ENCODE peak calls at places on chromosome 2, in four cellular contexts. One of them, this sample, is unnamed.

GRCh38 chr2:3175568-3175955 is 202.1 kb downstream of the EIPR1 start:
- DNase-seq in T-cell: no peak
- DNase-seq in HEK293T: no peak
- DNase-seq in activated CD4-positive, alpha-beta T cell treated with anti-CD3 and anti-CD28 coated beads, Interleukin-2, amount 50 U/mL, for 48 hours: no peak
- DNase-seq in this sample: no peak

GRCh38 chr2:105686588-105686987 is 58.1 kb upstream of the NCK2 start:
- DNase-seq in activated CD4-positive, alpha-beta T cell treated with anti-CD3 and anti-CD28 coated beads, Interleukin-2, amount 50 U/mL, for 48 hours: no peak
- DNase-seq in HEK293T: no peak
- DNase-seq in T-cell: no peak
- DNase-seq in this sample: no peak

GRCh38 chr2:239953418-239954061 is 71.6 kb downstream of the NDUFA10 start:
- DNase-seq in activated CD4-positive, alpha-beta T cell treated with anti-CD3 and anti-CD28 coated beads, Interleukin-2, amount 50 U/mL, for 48 hours: no peak
- DNase-seq in HEK293T: no peak
- DNase-seq in T-cell: no peak
- DNase-seq in this sample: no peak

GRCh38 chr2:64363140-64363539 is 90.8 kb upstream of the LGALSL start:
- DNase-seq in T-cell: no peak
- DNase-seq in HEK293T: no peak
- DNase-seq in activated CD4-positive, alpha-beta T cell treated with anti-CD3 and anti-CD28 coated beads, Interleukin-2, amount 50 U/mL, for 48 hours: no peak
- DNase-seq in this sample: no peak

GRCh38 chr2:240430595-240430994 is 4.9 kb upstream of the GPC1 start:
- DNase-seq in HEK293T: no peak
- DNase-seq in activated CD4-positive, alpha-beta T cell treated with anti-CD3 and anti-CD28 coated beads, Interleukin-2, amount 50 U/mL, for 48 hours: no peak
- DNase-seq in T-cell: no peak
- DNase-seq in this sample: no peak

GRCh38 chr2:213376644-213377043 is 92.4 kb downstream of the SPAG16 start:
- DNase-seq in T-cell: no peak
- DNase-seq in HEK293T: no peak
- DNase-seq in activated CD4-positive, alpha-beta T cell treated with anti-CD3 and anti-CD28 coated beads, Interleukin-2, amount 50 U/mL, for 48 hours: no peak
- DNase-seq in this sample: no peak

GRCh38 chr2:18345848-18346247 is 214.6 kb downstream of the RDH14 start:
- DNase-seq in HEK293T: no peak
- DNase-seq in activated CD4-positive, alpha-beta T cell treated with anti-CD3 and anti-CD28 coated beads, Interleukin-2, amount 50 U/mL, for 48 hours: no peak
- DNase-seq in T-cell: no peak
- DNase-seq in this sample: no peak

GRCh38 chr2:147382322-147382948 is 462.4 kb upstream of the ACVR2A start:
- DNase-seq in HEK293T: no peak
- DNase-seq in T-cell: no peak
- DNase-seq in activated CD4-positive, alpha-beta T cell treated with anti-CD3 and anti-CD28 coated beads, Interleukin-2, amount 50 U/mL, for 48 hours: no peak
- DNase-seq in this sample: no peak

GRCh38 chr2:179677148-179677688 is 184.2 kb downstream of the ZNF385B start:
- DNase-seq in activated CD4-positive, alpha-beta T cell treated with anti-CD3 and anti-CD28 coated beads, Interleukin-2, amount 50 U/mL, for 48 hours: no peak
- DNase-seq in HEK293T: no peak
- DNase-seq in T-cell: no peak
- DNase-seq in this sample: no peak

GRCh38 chr2:188596054-188596453 is 304.4 kb downstream of the GULP1 start:
- DNase-seq in activated CD4-positive, alpha-beta T cell treated with anti-CD3 and anti-CD28 coated beads, Interleukin-2, amount 50 U/mL, for 48 hours: no peak
- DNase-seq in T-cell: no peak
- DNase-seq in HEK293T: no peak
- DNase-seq in this sample: no peak

GRCh38 chr2:233247744-233248143 is 3.7 kb upstream of the ATG16L1 start:
- DNase-seq in activated CD4-positive, alpha-beta T cell treated with anti-CD3 and anti-CD28 coated beads, Interleukin-2, amount 50 U/mL, for 48 hours: peak
- DNase-seq in HEK293T: no peak
- DNase-seq in T-cell: no peak
- DNase-seq in this sample: no peak

GRCh38 chr2:168951871-168952270 is 50.8 kb downstream of the G6PC2 start:
- DNase-seq in activated CD4-positive, alpha-beta T cell treated with anti-CD3 and anti-CD28 coated beads, Interleukin-2, amount 50 U/mL, for 48 hours: no peak
- DNase-seq in HEK293T: no peak
- DNase-seq in T-cell: no peak
- DNase-seq in this sample: no peak

GRCh38 chr2:149877913-149878312 is 290.3 kb upstream of the MMADHC start:
- DNase-seq in HEK293T: no peak
- DNase-seq in activated CD4-positive, alpha-beta T cell treated with anti-CD3 and anti-CD28 coated beads, Interleukin-2, amount 50 U/mL, for 48 hours: no peak
- DNase-seq in T-cell: no peak
- DNase-seq in this sample: no peak

GRCh38 chr2:155372969-155373368 is 674.5 kb downstream of the KCNJ3 start:
- DNase-seq in activated CD4-positive, alpha-beta T cell treated with anti-CD3 and anti-CD28 coated beads, Interleukin-2, amount 50 U/mL, for 48 hours: no peak
- DNase-seq in HEK293T: no peak
- DNase-seq in T-cell: no peak
- DNase-seq in this sample: no peak

GRCh38 chr2:25597881-25598280 is 75.5 kb downstream of the DTNB start:
- DNase-seq in HEK293T: no peak
- DNase-seq in activated CD4-positive, alpha-beta T cell treated with anti-CD3 and anti-CD28 coated beads, Interleukin-2, amount 50 U/mL, for 48 hours: no peak
- DNase-seq in T-cell: no peak
- DNase-seq in this sample: no peak